ENCODE peak calls at places on chromosomes 16 and 17, in four cellular contexts. O is body of pancreas, C is Caco-2, L is cardiac fibroblast. M is an unnamed sample.
A peak's percentile ranks its signal among the peaks of the same experiment; 100 is the strongest.

GRCh38 chr16:6625606-6626005 is 707.0 kb upstream of the RBFOX1 start:
- DNase-seq in O (no peak), C (no peak), L (no peak), M (no peak)

GRCh38 chr17:27520571-27521185 is 64.4 kb downstream of the KSR1 start:
- DNase-seq in O (no peak), C (no peak), L (no peak), M (no peak)

GRCh38 chr16:12801511-12802042 is 2.1 kb downstream of the CPPED1 start:
- DNase-seq in O (no peak), C (no peak), L (peak; percentile 93), M (no peak)

GRCh38 chr17:39002991-39003715 is 36.0 kb upstream of the FBXO47 start:
- DNase-seq in O (peak; percentile 36), C (no peak), L (peak; percentile 85), M (no peak)

GRCh38 chr17:38703742-38704644 is 1.1 kb upstream of the MLLT6 start:
- DNase-seq in O (peak; percentile 91), C (peak; percentile 97), L (peak; percentile 41), M (peak; percentile 75)

GRCh38 chr17:58263773-58264172 is 17.0 kb downstream of the MPO start:
- DNase-seq in O (no peak), C (no peak), L (no peak), M (no peak)

GRCh38 chr16:12439443-12440232 is 364.0 kb downstream of the CPPED1 start:
- DNase-seq in O (no peak), C (no peak), L (no peak), M (no peak)

GRCh38 chr16:77993111-77993571 is 29.2 kb upstream of the CLEC3A start:
- DNase-seq in O (no peak), C (no peak), L (no peak), M (no peak)

GRCh38 chr16:11514283-11514682 is 72.4 kb downstream of the LITAF start:
- DNase-seq in O (no peak), C (no peak), L (no peak), M (no peak)

DNA sequence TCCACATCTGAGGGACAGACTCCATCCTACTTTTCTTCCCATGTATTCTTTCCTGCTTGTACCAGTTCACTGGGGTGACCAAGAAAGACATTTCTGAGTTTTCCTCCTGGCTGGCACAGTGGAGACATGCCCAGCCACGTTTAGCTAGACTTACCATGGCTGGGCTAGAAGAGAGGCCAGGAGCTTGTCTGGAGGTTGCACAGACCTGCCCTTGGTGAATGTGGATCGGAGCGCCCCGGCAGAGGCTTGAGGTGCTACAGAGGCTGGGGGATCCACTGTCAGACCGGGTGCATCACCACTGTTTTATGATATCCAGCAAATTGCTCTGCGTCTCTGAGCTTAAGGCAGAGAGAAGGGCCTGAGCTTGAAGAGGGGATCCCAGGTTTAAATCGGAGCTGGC is 3.5 kb downstream of the IL4R start:
- DNase-seq in O (no peak), C (no peak), L (no peak), M (no peak)
- H3K4me3 ChIP-seq in O (no peak overlapping the region), C (no peak overlapping the region), L (no peak overlapping the region), M (no peak overlapping the region)

GRCh38 chr16:89670496-89671431 is 13.1 kb downstream of the SPATA33 start:
- DNase-seq in O (no peak), C (no peak), L (peak; percentile 39), M (no peak)
- TF ChIP-seq CTCF in O (no peak), C (no peak), L (no peak), M (no peak)

GRCh38 chr16:31886227-31886626 is 12.6 kb downstream of the ZNF267 start:
- DNase-seq in O (no peak), C (no peak), L (no peak), M (no peak)

GRCh38 chr16:31893824-31894223 is 20.2 kb downstream of the ZNF267 start:
- DNase-seq in O (no peak), C (no peak), L (no peak), M (no peak)

GRCh38 chr16:31888735-31889134 is 15.1 kb downstream of the ZNF267 start:
- DNase-seq in O (no peak), C (no peak), L (no peak), M (no peak)
- H3K4me3 ChIP-seq in O (no peak overlapping the region), C (no peak overlapping the region), L (no peak overlapping the region), M (no peak overlapping the region)

GRCh38 chr17:48128411-48128810 is 20.8 kb downstream of the SNX11 start:
- DNase-seq in O (no peak), C (no peak), L (no peak), M (no peak)
- TF ChIP-seq CTCF in O (no peak), C (no peak), L (no peak), M (no peak)